ENCODE peak calls at places on chromosomes 16 and 17, in four cellular contexts. E, Q, C and S are unnamed samples.

GRCh38 chr16:66359012-66359411 is 7.5 kb upstream of the CDH5 start:
- DNase-seq in Q (no peak), C (no peak), E (no peak), S (no peak)

GRCh38 chr17:1153795-1154546 is 25.8 kb downstream of the ABR start:
- DNase-seq in Q (peak), C (no peak), E (no peak), S (peak)

GRCh38 chr17:20975566-20975965 is 67.2 kb downstream of the USP22 start:
- DNase-seq in E (no peak), C (no peak), Q (no peak), S (no peak)

GRCh38 chr17:352421-353212 is at the start of gene RPH3AL:
- DNase-seq in E (no peak), C (no peak), Q (no peak), S (no peak)

GRCh38 chr17:56319531-56319930 is 166.3 kb downstream of the ANKFN1 start:
- DNase-seq in Q (no peak), C (peak), E (peak), S (peak)

GRCh38 chr16:74691093-74691855 is 9.4 kb downstream of the MLKL start:
- DNase-seq in C (no peak), Q (no peak), E (no peak), S (no peak)

GRCh38 chr17:28390123-28390522 is 15.9 kb downstream of the SLC46A1 start:
- DNase-seq in Q (no peak), E (no peak), C (no peak), S (no peak)

GRCh38 chr17:78915872-78916632 is 9.1 kb downstream of the TIMP2 start:
- DNase-seq in E (no peak), Q (no peak), C (no peak), S (no peak)

GRCh38 chr17:79857095-79857494 is 17.9 kb upstream of the CBX4 start:
- DNase-seq in Q (no peak), C (no peak), E (no peak), S (peak)

GRCh38 chr16:85686912-85687591 is 1.7 kb downstream of the GINS2 start:
- DNase-seq in C (no peak), Q (no peak), E (peak), S (no peak)

DNA sequence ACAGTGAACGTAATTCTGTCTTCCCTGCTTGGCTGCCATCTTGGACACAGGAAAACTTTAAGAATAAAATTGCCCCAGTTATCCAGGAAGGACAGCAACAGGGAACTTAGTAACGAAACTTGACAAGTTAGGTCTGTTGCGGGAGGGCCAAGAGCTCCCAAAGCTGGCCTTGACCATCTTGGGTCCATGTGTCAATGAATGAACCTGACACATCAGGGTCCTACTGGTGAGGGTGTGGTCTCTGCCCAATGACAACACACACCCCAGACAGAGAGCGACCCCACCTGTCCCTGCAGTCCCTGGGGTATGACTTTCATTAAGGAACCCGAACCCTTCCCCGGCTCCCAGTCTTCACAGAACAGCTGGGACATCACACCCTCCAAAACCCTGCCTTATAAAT is 96.3 kb downstream of the NDE1 start:
- DNase-seq in Q (no peak), C (no peak), E (no peak), S (no peak)
- TF ChIP-seq USF1 in Q (no peak), C (no peak), E (no peak), S (no peak)

DNA sequence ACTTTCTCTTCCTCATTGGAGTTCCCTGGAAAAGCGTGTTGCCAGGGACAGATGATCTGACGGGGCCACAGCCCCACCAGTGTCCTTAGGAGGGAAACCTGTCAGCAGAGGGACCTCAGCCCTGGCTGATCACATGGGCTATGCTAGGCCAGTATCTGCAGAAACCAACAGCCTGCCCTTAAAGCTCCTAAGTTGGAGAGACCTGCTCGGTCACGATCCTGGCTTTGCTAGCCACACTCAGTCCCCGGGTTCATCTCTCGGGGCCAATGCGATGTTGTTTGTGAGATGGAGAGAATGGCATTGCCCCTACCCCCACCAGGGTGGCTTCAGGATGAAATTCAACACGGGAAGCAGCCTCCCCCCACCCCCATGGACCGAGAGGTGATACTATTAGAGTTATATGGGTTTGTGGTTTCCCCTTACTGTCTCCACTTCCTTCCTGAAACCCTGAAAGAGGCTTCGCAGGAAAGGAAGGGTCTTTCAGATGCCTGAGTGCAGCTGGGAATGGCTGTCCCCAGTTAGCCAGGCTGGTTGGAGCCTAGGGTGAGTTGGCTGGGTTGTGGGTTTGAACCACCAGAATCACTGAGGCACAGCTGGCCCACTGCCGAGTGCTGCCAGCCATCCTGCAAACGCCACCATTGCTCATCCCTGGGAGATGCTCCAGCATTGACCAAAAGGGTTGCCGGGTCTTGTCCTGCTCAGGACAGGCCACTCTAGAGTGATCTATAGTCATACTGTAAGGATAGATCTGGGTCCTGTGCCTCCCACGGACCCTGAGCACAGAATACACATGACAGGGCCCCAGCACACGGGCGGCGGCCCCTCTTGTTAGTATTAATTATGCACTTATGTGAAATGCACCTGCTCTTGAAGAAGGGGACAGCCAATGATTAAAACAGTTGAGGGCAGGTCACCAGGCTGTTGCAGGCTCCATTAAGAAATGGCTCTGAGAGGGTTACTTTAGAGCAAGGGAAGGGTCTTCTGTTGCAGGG is 16.8 kb downstream of the RMI2 start:
- DNase-seq in Q (no peak), C (peak), E (no peak), S (no peak)
- TF ChIP-seq USF1 in Q (no peak), C (peak), E (peak), S (no peak)

GRCh38 chr17:82791532-82791931 is 39.7 kb downstream of the TBCD start:
- DNase-seq in C (no peak), E (no peak), Q (no peak), S (no peak)
- TF ChIP-seq USF1 in C (no peak), E (no peak), Q (no peak), S (no peak)

DNA sequence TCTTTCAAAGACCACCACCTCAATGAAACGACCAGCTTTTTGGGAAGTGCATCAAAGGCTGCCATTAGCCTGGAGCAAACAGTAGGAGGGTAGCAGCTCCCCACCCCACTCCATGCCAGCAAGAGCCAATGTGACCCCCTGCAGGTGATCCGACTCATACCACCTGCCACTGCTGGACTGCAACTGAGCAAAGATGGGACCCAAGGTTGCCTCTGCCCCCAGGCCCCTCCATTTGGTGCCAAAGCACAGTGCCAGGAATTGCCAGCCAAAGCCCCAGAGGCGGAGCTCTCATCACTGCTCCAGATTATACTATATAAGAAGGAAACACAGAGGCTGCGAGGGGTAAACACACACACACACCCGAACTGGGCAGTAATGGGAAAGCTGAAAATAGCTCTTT is 8.3 kb downstream of the PITPNM3 start:
- DNase-seq in C (no peak), E (no peak), Q (no peak), S (no peak)
- TF ChIP-seq USF1 in C (no peak), E (no peak), Q (no peak), S (no peak)

DNA sequence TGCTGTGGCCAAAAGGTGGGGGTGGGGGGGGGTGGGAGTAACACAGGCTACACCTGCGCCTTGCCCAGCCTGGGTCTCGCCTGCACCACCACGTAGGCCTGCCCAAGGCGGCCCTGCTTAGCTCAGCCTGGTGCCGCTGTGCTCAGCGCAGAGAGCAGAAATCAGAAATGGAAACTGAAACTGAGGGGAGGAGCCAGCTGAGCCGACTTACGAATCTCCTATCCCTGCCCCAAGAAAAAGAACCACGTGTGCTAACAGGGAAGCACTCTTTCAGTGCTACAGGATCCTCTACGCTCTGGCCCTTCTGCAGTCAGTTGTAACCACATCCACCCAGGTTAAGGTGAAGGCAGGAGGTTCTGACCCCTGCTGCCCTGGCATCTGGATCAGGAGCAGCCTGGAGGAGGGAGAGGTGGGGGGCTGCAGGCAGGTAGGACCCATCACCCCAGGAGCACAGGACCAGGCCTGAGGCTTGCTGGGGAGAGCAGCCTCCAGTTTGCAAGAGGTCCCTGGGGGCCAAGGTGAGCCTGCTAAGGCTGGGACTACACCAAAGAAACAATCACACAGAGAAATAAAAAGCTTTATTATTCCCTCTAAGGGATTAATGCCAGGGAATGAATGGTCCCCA is at the start of gene DHX58:
- DNase-seq in E (peak), Q (no peak), C (peak), S (no peak)
- TF ChIP-seq USF1 in E (peak), Q (no peak), C (peak), S (no peak)

GRCh38 chr17:7897773-7898172 is 9.2 kb downstream of the CHD3 start:
- DNase-seq in E (no peak), C (no peak), Q (no peak), S (peak)
- TF ChIP-seq USF1 in E (peak), C (no peak), Q (no peak), S (no peak)